ENCODE peak calls at places on chromosomes 11 and 22, in five cellular contexts. Z is activated effector memory CD4-positive, alpha-beta T cell treated with anti-CD3 and anti-CD28 coated beads, Interleukin-2, amount 50 U/mL, for 16 hours; Y is stimulated activated CD4-positive, alpha-beta T cell treated with anti-CD3 and anti-CD28 coated beads, Interleukin-1b, Interleukin-23, amount 100 ng/mL, for 4 hours; P is ascending aorta; G is HFFc6. C is an unnamed sample.

GRCh38 chr11:69055598-69056516 is 7.1 kb downstream of the TPCN2 start:
- DNase-seq in Z (peak), Y (no peak), P (peak), G (no peak), C (peak)

GRCh38 chr11:80779907-80780615 is 1339.2 kb upstream of the TENM4 start:
- DNase-seq in Z (no peak), Y (no peak), P (no peak), G (no peak), C (no peak)

GRCh38 chr11:121035823-121036222 is 11.9 kb downstream of the TBCEL start:
- DNase-seq in Z (no peak), Y (no peak), P (no peak), G (no peak), C (no peak)

GRCh38 chr11:27545946-27546345 is 39.4 kb upstream of the LIN7C start:
- DNase-seq in Z (no peak), Y (no peak), P (no peak), G (no peak), C (no peak)

GRCh38 chr11:113059548-113059947 is 98.3 kb downstream of the NCAM1 start:
- DNase-seq in Z (no peak), Y (no peak), P (no peak), G (no peak), C (no peak)

GRCh38 chr11:27085115-27085514 is 44.5 kb downstream of the BBOX1 start:
- DNase-seq in Z (no peak), Y (no peak), P (no peak), G (no peak), C (no peak)

GRCh38 chr11:46367244-46367915 is 14.1 kb upstream of the MDK start:
- DNase-seq in Z (peak), Y (peak), P (no peak), G (peak), C (no peak)

GRCh38 chr11:71420455-71421241 is 27.5 kb downstream of the DHCR7 start:
- DNase-seq in Z (no peak), Y (no peak), P (no peak), G (peak), C (no peak)

GRCh38 chr11:111912535-111912934 is at the start of gene HSPB2:
- DNase-seq in Z (no peak), Y (no peak), P (peak), G (no peak), C (peak)

GRCh38 chr11:26623076-26623666 is 51.1 kb upstream of the MUC15 start:
- DNase-seq in Z (no peak), Y (no peak), P (no peak), G (no peak), C (no peak)

GRCh38 chr22:26416670-26417270 is 12.3 kb upstream of the ASPHD2 start:
- DNase-seq in Z (no peak), Y (no peak), P (no peak), G (peak), C (no peak)

GRCh38 chr11:120239713-120240640 is at the start of gene POU2F3:
- DNase-seq in Z (no peak), Y (no peak), P (no peak), G (no peak), C (no peak)

GRCh38 chr11:2271327-2272240 is 1.2 kb upstream of the ASCL2 start:
- DNase-seq in Z (no peak), Y (no peak), P (peak), G (no peak), C (no peak)

GRCh38 chr11:48002565-48002964 is 22.2 kb downstream of the PTPRJ start:
- DNase-seq in Z (peak), Y (no peak), P (no peak), G (no peak), C (no peak)

GRCh38 chr11:79369094-79369493 is 71.7 kb downstream of the TENM4 start:
- DNase-seq in Z (no peak), Y (no peak), P (no peak), G (no peak), C (no peak)

GRCh38 chr22:48546653-48547424 is 1280.8 kb downstream of the BRD1 start:
- DNase-seq in Z (no peak), Y (no peak), P (no peak), G (no peak), C (no peak)

GRCh38 chr11:45834298-45834756 is 12.9 kb upstream of the CRY2 start:
- DNase-seq in Z (no peak), Y (no peak), P (no peak), G (no peak), C (no peak)

GRCh38 chr11:108009497-108010360 is 1.0 kb downstream of the CUL5 start:
- DNase-seq in Z (peak), Y (peak), P (no peak), G (no peak), C (peak)

GRCh38 chr22:24053481-24054226 is 42.5 kb downstream of the CABIN1 start:
- DNase-seq in Z (no peak), Y (no peak), P (no peak), G (no peak), C (no peak)

GRCh38 chr22:19226428-19226827 is 47.9 kb upstream of the SLC25A1 start:
- DNase-seq in Z (no peak), Y (no peak), P (no peak), G (no peak), C (no peak)

GRCh38 chr22:32804036-32804435 is 2.5 kb downstream of the TIMP3 start:
- DNase-seq in Z (no peak), Y (no peak), P (no peak), G (peak), C (no peak)

GRCh38 chr11:117833401-117833891 is 8.9 kb upstream of the FXYD2 start:
- DNase-seq in Z (peak), Y (no peak), P (no peak), G (no peak), C (no peak)

GRCh38 chr11:111001091-111001430 is 244.5 kb upstream of the POU2AF2 start:
- DNase-seq in Z (no peak), Y (no peak), P (no peak), G (no peak), C (no peak)

GRCh38 chr11:68870470-68870869 is 28.8 kb upstream of the CPT1A start:
- DNase-seq in Z (no peak), Y (no peak), P (no peak), G (no peak), C (no peak)

GRCh38 chr22:29824677-29825076 is 13.4 kb downstream of the ASCC2 start:
- DNase-seq in Z (no peak), Y (no peak), P (no peak), G (no peak), C (no peak)

GRCh38 chr11:134519390-134519750 is 107.3 kb upstream of the B3GAT1 start:
- DNase-seq in Z (peak), Y (no peak), P (no peak), G (no peak), C (no peak)

GRCh38 chr11:129414144-129414876 is 38.7 kb downstream of the BARX2 start:
- DNase-seq in Z (no peak), Y (no peak), P (no peak), G (no peak), C (no peak)

GRCh38 chr22:24699861-24700260 is 74.7 kb downstream of the PIWIL3 start:
- DNase-seq in Z (no peak), Y (no peak), P (no peak), G (no peak), C (no peak)

GRCh38 chr11:72723508-72723907 is 28.7 kb downstream of the ARAP1 start:
- DNase-seq in Z (no peak), Y (no peak), P (no peak), G (no peak), C (no peak)

GRCh38 chr22:22167791-22168189 is 76.8 kb upstream of the VPREB1 start:
- DNase-seq in Z (no peak), Y (no peak), P (no peak), G (no peak), C (no peak)

GRCh38 chr22:37018815-37019308 is 385 bp downstream of the TST start:
- DNase-seq in Z (no peak), Y (no peak), P (peak), G (peak), C (peak)